ENCODE peak calls at places on chromosomes 4 and X, in ten cellular contexts. K is breast epithelium, C is HCT116, U is suprapubic skin, M is cardiac muscle cell, E is stomach, P is ovary, R is psoas muscle, L is PC-9, D is mammary epithelial cell. T is an unnamed sample.

GRCh38 chrX:117568238-117568637 is 548.4 kb downstream of the KLHL13 start:
- DNase-seq in K (no peak), C (no peak), U (no peak), M (no peak), E (no peak), P (no peak), R (no peak), L (no peak), D (no peak), T (no peak)

GRCh38 chr4:71231073-71231752 is 107.6 kb upstream of the SLC4A4 start:
- DNase-seq in K (no peak), C (no peak), U (peak; percentile 78), M (peak; percentile 39), E (peak; percentile 92), P (peak; percentile 28), R (peak; percentile 86), L (no peak), D (no peak), T (no peak)

GRCh38 chr4:142893012-142893411 is 46.9 kb upstream of the INPP4B start:
- DNase-seq in K (no peak), C (no peak), U (no peak), M (no peak), E (no peak), P (no peak), R (no peak), L (no peak), D (no peak), T (no peak)

GRCh38 chrX:55451990-55452824 is at the start of gene MAGEH1:
- DNase-seq in K (peak; percentile 65), C (no peak), U (peak; percentile 83), M (peak; percentile 84), E (peak; percentile 81), P (peak; percentile 79), R (peak; percentile 78), L (no peak), D (peak; percentile 45), T (peak; percentile 17)

GRCh38 chrX:129593137-129593536 is 53.1 kb downstream of the OCRL start:
- DNase-seq in K (no peak), C (no peak), U (no peak), M (no peak), E (no peak), P (peak; percentile 52), R (no peak), L (peak; percentile 46), D (peak; percentile 18), T (no peak)

GRCh38 chrX:139642241-139642927 is 65.6 kb downstream of the MCF2 start:
- DNase-seq in K (no peak), C (no peak), U (no peak), M (peak; percentile 7), E (no peak), P (no peak), R (no peak), L (no peak), D (peak; percentile 6), T (no peak)

GRCh38 chr4:54400802-54401201 is 171.7 kb downstream of the PDGFRA start:
- DNase-seq in K (no peak), C (no peak), U (no peak), M (no peak), E (no peak), P (peak; percentile 34), R (no peak), L (no peak), D (peak; percentile 69), T (no peak)

GRCh38 chr4:38313999-38314561 is 349.9 kb upstream of the KLF3 start:
- DNase-seq in K (no peak), C (no peak), U (no peak), M (no peak), E (no peak), P (no peak), R (no peak), L (no peak), D (peak; percentile 88), T (no peak)

GRCh38 chr4:33111106-33111505 is 2390.9 kb downstream of the PCDH7 start:
- DNase-seq in K (no peak), C (no peak), U (no peak), M (no peak), E (no peak), P (no peak), R (no peak), L (no peak), D (no peak), T (no peak)

GRCh38 chr4:184695178-184695896 is 38.6 kb downstream of the CENPU start:
- DNase-seq in K (no peak), C (no peak), U (no peak), M (peak; percentile 15), E (no peak), P (no peak), R (no peak), L (no peak), D (peak; percentile 75), T (no peak)

GRCh38 chr4:14856076-14856926 is 146.0 kb upstream of the CPEB2 start:
- DNase-seq in K (no peak), C (peak; percentile 86), U (peak; percentile 80), M (no peak), E (peak; percentile 58), P (peak; percentile 47), R (peak; percentile 46), L (peak; percentile 94), D (peak; percentile 100), T (peak; percentile 12)

GRCh38 chr4:145732001-145732400 is 52.1 kb downstream of the C4orf51 start:
- DNase-seq in K (no peak), C (no peak), U (no peak), M (no peak), E (no peak), P (no peak), R (no peak), L (no peak), D (no peak), T (no peak)

GRCh38 chr4:79308087-79308486 is 17.8 kb downstream of the NAA11 start:
- DNase-seq in K (no peak), C (no peak), U (no peak), M (no peak), E (no peak), P (no peak), R (no peak), L (no peak), D (no peak), T (no peak)
- H3K27ac ChIP-seq in K (no peak overlapping the region), C (no peak overlapping the region), U (no peak overlapping the region), M (no peak overlapping the region), E (no peak overlapping the region), P (no peak overlapping the region), R (no peak overlapping the region), L (no peak overlapping the region), D (no peak overlapping the region), T (no peak overlapping the region)

GRCh38 chrX:50204364-50204899 is at the start of gene CCNB3:
- DNase-seq in K (peak; percentile 56), C (peak; percentile 54), U (peak; percentile 75), M (peak; percentile 71), E (peak; percentile 74), P (peak; percentile 69), R (peak; percentile 70), L (peak; percentile 35), D (peak; percentile 70), T (peak; percentile 10)
- TF ChIP-seq CTCF in K (peak; percentile 59), C (peak; percentile 45), U (peak; percentile 53), M (peak; percentile 64), E (peak; percentile 53), P (peak; percentile 50), R (peak; percentile 65), L (peak; percentile 63), D (peak; percentile 45), T (peak; percentile 60)

GRCh38 chr4:7844247-7844991 is 95.2 kb downstream of the AFAP1 start:
- DNase-seq in K (peak; percentile 63), C (peak; percentile 70), U (peak; percentile 83), M (peak; percentile 57), E (peak; percentile 83), P (peak; percentile 86), R (peak; percentile 83), L (peak; percentile 72), D (peak; percentile 83), T (no peak)
- H3K4me1 ChIP-seq in K (no peaks in the 10 kb centered on the region), C (peaks cover 36% of the 10 kb centered on the region), U (peaks cover 21% of the 10 kb centered on the region), M (no peaks in the 10 kb centered on the region), E (peaks cover 11% of the 10 kb centered on the region), P (peaks cover 18% of the 10 kb centered on the region), R (peaks cover 17% of the 10 kb centered on the region), L (peaks cover 46% of the 10 kb centered on the region), D (peaks cover 46% of the 10 kb centered on the region), T (no peaks in the 10 kb centered on the region)

DNA sequence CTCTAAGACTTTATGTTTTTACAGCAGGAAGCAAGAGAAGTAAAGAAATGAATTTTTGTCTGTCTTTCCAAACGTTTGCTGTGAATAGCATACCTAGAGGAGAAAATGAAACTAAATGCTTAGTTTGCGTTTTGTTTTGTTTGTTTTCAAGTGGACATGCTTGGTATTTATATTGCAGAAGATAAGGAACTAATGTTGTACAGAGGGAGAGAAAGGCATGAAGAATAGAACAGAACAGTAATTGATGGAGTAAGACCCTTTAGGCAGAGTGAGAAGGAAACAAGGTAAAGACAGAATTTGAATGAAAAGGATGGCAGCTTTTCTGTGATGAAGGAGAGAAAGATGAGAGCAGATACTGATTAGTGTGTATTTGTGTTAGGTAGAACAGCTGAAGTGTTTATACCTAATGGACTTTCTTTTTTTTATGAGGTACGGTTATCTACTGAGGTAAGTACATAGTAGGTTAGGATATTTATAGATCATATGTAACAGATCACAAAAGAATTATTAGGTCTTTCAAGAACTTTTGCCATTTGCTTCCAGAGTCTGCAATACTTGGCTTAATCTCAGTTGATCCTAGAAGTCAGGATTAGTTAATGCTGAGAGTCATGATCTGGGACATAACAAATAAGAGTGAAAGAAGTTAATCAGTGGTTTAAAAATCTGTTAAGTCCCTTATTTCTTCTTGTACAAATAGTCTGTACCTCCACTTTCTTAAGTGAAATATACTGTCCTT is 36.9 kb downstream of the FABP2 start:
- DNase-seq in K (no peak), C (no peak), U (no peak), M (no peak), E (no peak), P (no peak), R (no peak), L (no peak), D (peak; percentile 22), T (no peak)
- H3K27ac ChIP-seq in K (no peak overlapping the region), C (no peak overlapping the region), U (no peak overlapping the region), M (peak overlapping the region; percentile 41), E (peak overlapping the region; percentile 50), P (peak overlapping the region; percentile 22), R (peak overlapping the region; percentile 77), L (no peak overlapping the region), D (peak overlapping the region; percentile 52), T (no peak overlapping the region)

DNA sequence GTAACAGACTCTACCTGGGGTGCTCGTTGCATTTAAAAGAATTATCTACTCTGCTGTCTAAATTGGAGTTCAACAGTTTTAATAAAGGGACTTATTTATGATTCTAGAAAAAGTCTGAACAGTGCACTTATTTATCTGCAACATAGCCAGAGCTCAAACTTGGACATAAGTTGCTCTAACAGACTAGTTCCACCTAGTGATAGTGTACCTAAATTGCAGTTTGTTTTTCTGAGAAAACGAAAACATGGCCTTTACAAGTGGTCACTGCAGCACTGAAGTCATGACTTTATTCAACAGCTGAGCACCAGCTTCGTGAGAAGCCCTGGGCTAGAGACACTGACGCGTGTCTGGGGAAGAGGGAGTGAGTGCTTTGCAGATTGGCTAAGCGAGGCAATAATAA is 77.3 kb upstream of the IGSF1 start:
- DNase-seq in K (no peak), C (no peak), U (no peak), M (peak; percentile 33), E (no peak), P (no peak), R (no peak), L (no peak), D (no peak), T (no peak)
- TF ChIP-seq CTCF in K (no peak), C (no peak), U (no peak), M (no peak), E (no peak), P (no peak), R (peak; percentile 34), L (peak; percentile 28), D (no peak), T (no peak)

T was measured in esophagus squamous epithelium.